ENCODE peak calls at places on chromosomes 13 and 19, in nine cellular contexts. G is thoracic aorta, S is NCI-H69, V is AG10803, J is RPMI7951, H is AG04450, U is psoas muscle, L is RWPE1, Z is ascending aorta. Q is an unnamed sample.
A peak's percentile ranks its signal among the peaks of the same experiment; 100 is the strongest.

GRCh38 chr13:52025475-52026245 is 1.2 kb downstream of the UTP14C start:
- DNase-seq in G (no peak), S (no peak), V (no peak), J (no peak), H (no peak), U (no peak), L (no peak), Z (no peak), Q (no peak)

GRCh38 chr13:25899952-25900351 is 151.9 kb downstream of the SHISA2 start:
- DNase-seq in G (no peak), S (no peak), V (no peak), J (no peak), H (no peak), U (no peak), L (no peak), Z (no peak), Q (no peak)

GRCh38 chr19:14492756-14493337 is 3.1 kb downstream of the GIPC1 start:
- DNase-seq in G (no peak), S (no peak), V (no peak), J (no peak), H (no peak), U (no peak), L (no peak), Z (no peak), Q (no peak)

GRCh38 chr19:17049711-17050280 is 23.2 kb upstream of the CPAMD8 start:
- DNase-seq in G (no peak), S (no peak), V (peak; percentile 41), J (peak; percentile 39), H (peak; percentile 41), U (no peak), L (peak; percentile 80), Z (no peak), Q (no peak)

GRCh38 chr13:110326263-110326904 is 19.3 kb downstream of the COL4A2 start:
- DNase-seq in G (no peak), S (no peak), V (no peak), J (no peak), H (no peak), U (no peak), L (no peak), Z (no peak), Q (no peak)

GRCh38 chr13:88586263-88586662 is 915.1 kb downstream of the SLITRK5 start:
- DNase-seq in G (no peak), S (no peak), V (no peak), J (no peak), H (no peak), U (no peak), L (no peak), Z (no peak), Q (no peak)

GRCh38 chr13:25911020-25911419 is 140.8 kb downstream of the SHISA2 start:
- DNase-seq in G (no peak), S (no peak), V (no peak), J (no peak), H (no peak), U (no peak), L (no peak), Z (no peak), Q (no peak)

GRCh38 chr13:68588623-68589022 is 1358.5 kb upstream of the PCDH9 start:
- DNase-seq in G (no peak), S (no peak), V (no peak), J (no peak), H (no peak), U (no peak), L (no peak), Z (no peak), Q (no peak)

GRCh38 chr19:7870571-7871279 is 3.5 kb downstream of the PRR36 start:
- DNase-seq in G (no peak), S (peak; percentile 68), V (no peak), J (peak; percentile 72), H (no peak), U (peak; percentile 56), L (peak; percentile 77), Z (no peak), Q (no peak)

Q was measured in GM04503.